ENCODE peak calls at places on chromosomes 6 and 20, in five cellular contexts. P is WTC11, H is activated B cell treated with CpG ODN at 0.5 μM for 24 hours, J is fibroblast of pulmonary artery, T is cardiac fibroblast. N is an unnamed sample.

GRCh38 chr6:39593644-39594043 is 131.6 kb downstream of the KIF6 start:
- DNase-seq in P (no peak), H (no peak), J (no peak), T (no peak), N (no peak)

GRCh38 chr6:150910561-150910960 is 45.1 kb downstream of the MTHFD1L start:
- DNase-seq in P (no peak), H (no peak), J (no peak), T (no peak), N (no peak)

GRCh38 chr6:164753517-164753916 is 555.9 kb downstream of the C6orf118 start:
- DNase-seq in P (no peak), H (no peak), J (peak; percentile 31), T (peak; percentile 34), N (no peak)

GRCh38 chr6:55886185-55886836 is 10.9 kb upstream of the BMP5 start:
- DNase-seq in P (no peak), H (no peak), J (peak; percentile 42), T (peak; percentile 48), N (no peak)

GRCh38 chr6:32973934-32974333 is 5.5 kb downstream of the BRD2 start:
- DNase-seq in P (no peak), H (no peak), J (peak; percentile 70), T (peak; percentile 69), N (no peak)

GRCh38 chr20:3046677-3047462 is 1.0 kb downstream of the MRPS26 start:
- DNase-seq in P (no peak), H (no peak), J (peak; percentile 11), T (no peak), N (no peak)

GRCh38 chr6:30881392-30881986 is 2.8 kb upstream of the DDR1 start:
- DNase-seq in P (peak; percentile 8), H (no peak), J (no peak), T (no peak), N (no peak)

GRCh38 chr20:8647868-8648495 is 420.9 kb upstream of the PLCB4 start:
- DNase-seq in P (no peak), H (no peak), J (peak; percentile 92), T (peak; percentile 48), N (no peak)

GRCh38 chr6:1600764-1601615 is 8.7 kb upstream of the FOXC1 start:
- DNase-seq in P (no peak), H (no peak), J (no peak), T (no peak), N (no peak)

GRCh38 chr20:21103582-21104465 is 2.3 kb downstream of the LINC00237 start:
- DNase-seq in P (no peak), H (no peak), J (no peak), T (no peak), N (no peak)

GRCh38 chr20:18831830-18832229 is 18.2 kb downstream of the SCP2D1 start:
- DNase-seq in P (no peak), H (no peak), J (peak; percentile 12), T (peak; percentile 8), N (no peak)

GRCh38 chr6:125099211-125100017 is 54.2 kb upstream of the TPD52L1 start:
- DNase-seq in P (peak; percentile 66), H (no peak), J (peak; percentile 69), T (peak; percentile 64), N (peak; percentile 20)

GRCh38 chr6:56851541-56852248 is 103.2 kb upstream of the BEND6 start:
- DNase-seq in P (peak; percentile 19), H (no peak), J (peak; percentile 91), T (peak; percentile 93), N (peak; percentile 65)

GRCh38 chr6:34543421-34543820 is 12.7 kb downstream of the SPDEF start:
- DNase-seq in P (no peak), H (no peak), J (peak; percentile 70), T (peak; percentile 71), N (no peak)

GRCh38 chr6:71134929-71135642 is 153.5 kb upstream of the OGFRL1 start:
- DNase-seq in P (no peak), H (no peak), J (no peak), T (no peak), N (no peak)

GRCh38 chr6:89707766-89708165 is 69.2 kb upstream of the LYRM2 start:
- DNase-seq in P (no peak), H (no peak), J (no peak), T (no peak), N (no peak)

GRCh38 chr6:137309078-137309762 is 90.0 kb upstream of the IFNGR1 start:
- DNase-seq in P (peak; percentile 33), H (no peak), J (peak; percentile 70), T (peak; percentile 81), N (no peak)

GRCh38 chr20:13325033-13325432 is 104.0 kb downstream of the ISM1 start:
- DNase-seq in P (peak; percentile 78), H (no peak), J (peak; percentile 45), T (peak; percentile 46), N (no peak)

GRCh38 chr20:47725248-47725973 is 59.9 kb downstream of the SULF2 start:
- DNase-seq in P (peak; percentile 79), H (peak; percentile 65), J (peak; percentile 90), T (peak; percentile 89), N (peak; percentile 44)

DNA sequence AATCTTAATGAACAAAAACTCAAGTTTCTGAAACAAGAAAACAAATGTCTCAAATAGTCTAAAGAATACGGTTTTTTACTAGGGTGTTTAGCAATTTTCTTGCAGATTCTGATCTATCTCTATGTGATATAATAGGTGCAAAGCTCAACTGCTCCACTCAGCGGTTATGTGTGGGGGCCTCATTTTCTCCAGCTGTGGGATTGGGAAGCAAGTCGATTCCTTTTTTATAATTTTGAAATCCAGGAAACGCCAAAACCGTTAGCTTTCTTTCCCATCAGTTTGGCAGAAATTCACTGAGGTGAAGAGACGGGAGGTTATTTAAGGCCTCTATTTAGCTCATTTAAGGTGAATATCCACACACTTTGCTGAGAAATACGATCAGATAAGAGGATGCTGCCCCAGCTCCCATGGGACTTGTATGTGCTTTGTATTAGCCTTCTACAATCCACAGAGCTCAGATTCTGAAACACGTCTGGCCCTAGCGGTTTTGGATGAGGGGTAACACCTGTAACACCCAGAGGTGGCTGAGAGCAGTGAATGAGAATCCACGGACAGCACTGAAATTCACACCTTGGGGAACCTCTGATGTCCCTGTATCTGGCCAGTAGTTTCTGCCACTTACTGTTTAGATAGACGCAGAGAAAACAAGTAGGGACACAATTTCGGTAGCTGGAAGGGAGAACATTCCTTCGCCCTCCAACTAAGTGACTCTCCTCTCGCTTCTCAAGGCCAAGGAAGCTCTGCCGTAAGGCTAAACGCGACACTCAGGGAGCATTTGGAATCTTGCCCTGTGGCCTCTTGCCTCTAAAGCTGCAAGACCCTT is 6.6 kb upstream of the BCAS4 start:
- DNase-seq in P (no peak), H (no peak), J (peak; percentile 82), T (peak; percentile 72), N (no peak)
- TF ChIP-seq CTCF in P (no peak), H (no peak), J (peak; percentile 66), T (peak; percentile 57), N (no peak)

GRCh38 chr6:16403831-16404230 is 165.4 kb downstream of the GMPR start:
- DNase-seq in P (no peak), H (no peak), J (peak; percentile 33), T (peak; percentile 32), N (no peak)
- TF ChIP-seq CTCF in P (no peak), H (no peak), J (peak; percentile 43), T (peak; percentile 24), N (no peak)

GRCh38 chr6:50091641-50092040 is 41.9 kb upstream of the DEFB112 start:
- DNase-seq in P (no peak), H (no peak), J (no peak), T (peak; percentile 43), N (no peak)

GRCh38 chr6:50093116-50093937 is 43.6 kb upstream of the DEFB112 start:
- DNase-seq in P (no peak), H (no peak), J (no peak), T (no peak), N (no peak)

GRCh38 chr6:50087231-50087954 is 37.7 kb upstream of the DEFB112 start:
- DNase-seq in P (no peak), H (no peak), J (peak; percentile 7), T (peak; percentile 62), N (no peak)
- TF ChIP-seq CTCF in P (no peak), H (no peak), J (no peak), T (no peak), N (no peak)

GRCh38 chr20:63380346-63380870 is 19.3 kb upstream of the CHRNA4 start:
- DNase-seq in P (no peak), H (no peak), J (no peak), T (no peak), N (no peak)

GRCh38 chr20:63381781-63382431 is 20.8 kb upstream of the CHRNA4 start:
- DNase-seq in P (peak; percentile 79), H (peak; percentile 40), J (peak; percentile 3), T (peak; percentile 2), N (no peak)

GRCh38 chr20:63383556-63383955 is 22.4 kb upstream of the CHRNA4 start:
- DNase-seq in P (no peak), H (no peak), J (no peak), T (no peak), N (no peak)

GRCh38 chr20:63384336-63384735 is 23.2 kb upstream of the CHRNA4 start:
- DNase-seq in P (no peak), H (no peak), J (no peak), T (no peak), N (no peak)

DNA sequence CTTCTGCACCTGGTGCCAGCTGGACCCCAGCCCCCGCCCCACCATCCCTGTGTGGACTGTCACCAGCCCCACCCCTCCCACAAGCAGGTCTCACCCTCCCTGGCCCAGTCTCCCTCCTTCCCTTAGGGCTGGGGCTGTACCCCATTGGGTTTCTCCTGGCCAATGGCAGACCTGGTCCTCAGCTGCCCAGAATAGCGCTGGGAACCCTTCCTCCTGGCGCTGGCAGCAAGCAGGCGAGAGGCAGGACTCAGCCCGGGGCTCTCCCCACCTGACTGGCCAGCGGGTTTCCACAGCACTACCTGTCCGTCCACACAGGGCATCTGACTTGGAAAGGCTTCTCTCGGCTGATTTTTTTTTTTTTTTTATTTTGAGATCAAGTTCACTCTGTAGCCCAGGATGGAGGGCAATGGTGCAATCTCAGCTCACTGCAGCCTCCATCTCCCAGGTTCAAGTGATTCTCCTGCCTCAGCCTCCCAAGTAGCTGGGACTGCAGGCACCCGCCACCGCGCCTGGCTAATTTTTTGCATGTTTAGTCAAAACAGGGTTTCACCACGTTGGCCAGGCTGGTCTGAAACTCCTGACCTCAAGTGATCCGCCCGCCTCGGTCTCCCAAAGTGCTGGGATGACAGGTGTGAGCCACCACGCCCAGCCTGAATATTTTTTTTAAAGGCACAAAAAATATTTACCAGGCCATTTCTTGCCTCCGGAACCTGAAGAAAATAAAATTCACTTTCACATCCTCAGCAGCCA is 21.6 kb upstream of the CHRNA4 start:
- DNase-seq in P (no peak), H (no peak), J (no peak), T (no peak), N (no peak)
- TF ChIP-seq CTCF in P (no peak), H (no peak), J (no peak), T (no peak), N (no peak)

DNA sequence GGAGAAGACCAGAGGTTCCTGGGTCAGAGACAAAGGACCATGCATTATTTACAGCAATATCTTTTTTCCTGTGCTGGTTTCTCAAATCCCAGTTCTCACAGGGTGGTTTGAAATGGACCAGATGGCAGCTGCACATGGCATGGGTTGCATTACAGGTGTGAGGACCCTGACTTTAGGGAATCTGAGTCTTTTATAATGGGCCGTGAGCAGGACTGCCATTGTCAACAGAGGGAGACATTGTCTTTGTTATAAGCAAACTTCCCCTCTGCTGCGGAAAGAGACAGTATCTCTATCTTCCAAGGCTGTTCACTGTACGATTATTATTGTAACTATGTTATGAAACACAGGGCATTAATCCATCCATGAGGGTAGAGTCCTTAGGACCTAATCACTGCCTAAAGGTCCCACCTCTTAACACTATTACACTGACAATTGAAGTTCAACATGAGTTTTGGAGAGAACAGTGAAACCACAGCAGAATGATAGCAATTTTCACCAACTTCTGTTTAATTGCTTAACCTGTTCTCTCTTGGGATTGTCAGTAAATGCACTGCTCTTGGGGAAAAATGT is 156.1 kb upstream of the AGPAT4 start:
- DNase-seq in P (no peak), H (no peak), J (peak; percentile 43), T (peak; percentile 54), N (no peak)
- TF ChIP-seq CTCF in P (no peak), H (no peak), J (peak; percentile 37), T (peak; percentile 44), N (peak; percentile 34)